ENCODE peak calls at places on chromosome 2, in ten cellular contexts. V is CD8-positive, alpha-beta T cell; X is CD8-positive, alpha-beta memory T cell; D is right cardiac atrium; P is endodermal cell; N is suprapubic skin; L is thyroid gland; C is GM23248; H is body of pancreas; T is cardiac muscle cell. R is an unnamed sample.
A peak's percentile ranks its signal among the peaks of the same experiment; 100 is the strongest.

GRCh38 chr2:34664266-34664665 is 1065.2 kb upstream of the FAM98A start:
- DNase-seq in T (no peak), V (no peak), P (no peak), X (no peak), N (no peak), D (no peak), C (no peak), L (no peak), H (no peak), R (no peak)

GRCh38 chr2:118632921-118633320 is 214.5 kb downstream of the EN1 start:
- DNase-seq in L (no peak), N (no peak), D (no peak), V (no peak), T (no peak), H (no peak), P (no peak), X (no peak), C (no peak), R (no peak)

GRCh38 chr2:40095003-40095402 is 315.9 kb upstream of the THUMPD2 start:
- DNase-seq in D (no peak), N (no peak), L (no peak), C (peak; percentile 70), H (no peak), T (no peak), X (no peak), P (no peak), V (no peak), R (no peak)

GRCh38 chr2:33602216-33602830 is 3.2 kb upstream of the FAM98A start:
- DNase-seq in L (no peak), H (no peak), N (no peak), X (no peak), D (no peak), V (no peak), C (peak; percentile 48), P (no peak), T (no peak), R (no peak)

GRCh38 chr2:16247371-16248177 is 307.2 kb downstream of the MYCN start:
- DNase-seq in T (no peak), L (no peak), P (no peak), D (no peak), H (no peak), X (no peak), V (no peak), C (no peak), N (no peak), R (no peak)

GRCh38 chr2:38808677-38809076 is 30.7 kb downstream of the GEMIN6 start:
- DNase-seq in V (no peak), P (no peak), D (no peak), X (no peak), C (no peak), N (no peak), T (no peak), L (no peak), H (no peak), R (no peak)

GRCh38 chr2:178924817-178925216 is 117.6 kb upstream of the TTN start:
- DNase-seq in V (no peak), D (no peak), T (no peak), N (no peak), L (no peak), H (no peak), C (peak; percentile 5), P (no peak), X (no peak), R (peak; percentile 46)

GRCh38 chr2:42147641-42148274 is 21.4 kb upstream of the EML4 start:
- DNase-seq in T (no peak), X (no peak), H (no peak), P (no peak), N (no peak), D (peak; percentile 74), V (no peak), C (peak; percentile 60), L (peak; percentile 42), R (no peak)

GRCh38 chr2:198615972-198616371 is 811.6 kb downstream of the PLCL1 start:
- DNase-seq in D (no peak), T (no peak), H (no peak), C (peak; percentile 34), P (no peak), X (no peak), V (no peak), L (no peak), N (no peak), R (no peak)

GRCh38 chr2:69164379-69164778 is 151.4 kb downstream of the ANTXR1 start:
- DNase-seq in T (peak; percentile 44), X (no peak), C (peak; percentile 91), D (no peak), L (no peak), V (no peak), P (no peak), H (no peak), N (no peak), R (no peak)

GRCh38 chr2:127810156-127810636 is 775 bp downstream of the WDR33 start:
- DNase-seq in C (peak; percentile 64), V (no peak), L (peak; percentile 18), H (no peak), T (peak; percentile 20), D (no peak), N (no peak), P (peak; percentile 62), X (no peak), R (peak; percentile 15)

DNA sequence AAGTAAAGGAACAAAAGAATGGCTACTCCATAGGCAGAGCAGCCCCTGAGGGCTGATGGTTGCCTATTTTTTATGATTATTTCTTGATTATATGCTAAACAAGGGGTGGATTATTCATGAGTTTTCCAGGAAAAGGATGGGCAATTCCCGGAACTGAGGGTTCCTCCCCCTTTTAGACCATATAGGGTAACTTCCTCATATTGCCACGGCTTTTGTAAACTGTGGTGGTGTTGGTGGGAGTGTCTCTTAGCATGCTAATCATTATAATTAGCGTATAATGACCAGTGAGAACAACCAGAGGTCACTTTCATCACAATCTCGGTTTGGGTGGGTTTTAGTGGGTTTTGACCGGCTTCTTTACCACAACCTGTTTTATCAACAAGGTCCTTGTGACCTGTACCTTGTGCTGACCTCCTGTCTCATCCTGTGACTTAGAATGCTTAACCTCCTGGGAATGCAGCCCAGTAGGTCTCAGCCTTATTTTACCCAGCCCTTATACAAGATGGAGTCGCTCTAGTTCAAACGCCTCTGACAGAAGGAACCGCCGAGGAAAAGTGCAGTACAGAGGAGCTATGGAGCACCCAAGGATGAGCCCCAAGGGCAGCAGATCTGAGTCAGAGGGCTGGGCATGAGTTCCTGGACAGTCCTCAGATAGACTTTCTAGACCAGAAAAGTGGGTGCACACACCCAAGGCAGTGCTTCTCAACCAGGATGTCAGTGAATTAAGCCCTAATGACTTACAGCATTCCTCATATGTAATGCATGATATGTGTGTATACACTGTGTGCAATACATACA is 37.1 kb upstream of the ASAP2 start:
- DNase-seq in H (no peak), V (no peak), N (peak; percentile 37), C (no peak), T (no peak), D (no peak), P (no peak), X (no peak), L (no peak), R (no peak)
- H3K27ac ChIP-seq in H (no peak overlapping the region), V (no peak overlapping the region), N (no peak overlapping the region), C (no peak overlapping the region), T (no peak overlapping the region), D (no peak overlapping the region), P (no peak overlapping the region), X (no peak overlapping the region), L (no peak overlapping the region), R (peak overlapping the region; percentile 73)

GRCh38 chr2:85393836-85394235 is 16.3 kb downstream of the CAPG start:
- DNase-seq in X (no peak), C (peak; percentile 86), N (peak; percentile 54), D (no peak), T (no peak), L (no peak), H (no peak), V (no peak), P (no peak), R (no peak)
- H3K27ac ChIP-seq in X (no peak overlapping the region), C (peak overlapping the region; percentile 38), N (peak overlapping the region; percentile 33), D (no peak overlapping the region), T (no peak overlapping the region), L (peak overlapping the region; percentile 95), H (no peak overlapping the region), V (no peak overlapping the region), P (no peak overlapping the region), R (no peak overlapping the region)

GRCh38 chr2:174555998-174556397 is 41.6 kb downstream of the WIPF1 start:
- DNase-seq in X (no peak), T (no peak), H (no peak), C (no peak), D (no peak), P (no peak), L (no peak), V (no peak), N (no peak), R (no peak)

GRCh38 chr2:174561283-174562275 is 36.0 kb downstream of the WIPF1 start:
- DNase-seq in L (peak; percentile 91), N (no peak), T (peak; percentile 34), D (peak; percentile 93), H (peak; percentile 81), C (peak; percentile 64), V (no peak), P (no peak), X (no peak), R (no peak)

GRCh38 chr2:174563530-174564282 is 33.9 kb downstream of the WIPF1 start:
- DNase-seq in L (peak; percentile 34), C (no peak), N (no peak), P (no peak), T (peak; percentile 50), V (no peak), D (no peak), H (peak; percentile 45), X (no peak), R (no peak)

GRCh38 chr2:174560737-174561136 is 36.9 kb downstream of the WIPF1 start:
- DNase-seq in C (no peak), V (no peak), N (no peak), X (no peak), D (no peak), L (no peak), T (no peak), P (no peak), H (no peak), R (no peak)
- H3K27ac ChIP-seq in C (no peak overlapping the region), V (no peak overlapping the region), N (no peak overlapping the region), X (no peak overlapping the region), D (no peak overlapping the region), L (peak overlapping the region; percentile 71), T (no peak overlapping the region), P (peak overlapping the region; percentile 69), H (peak overlapping the region; percentile 46), R (no peak overlapping the region)

DNA sequence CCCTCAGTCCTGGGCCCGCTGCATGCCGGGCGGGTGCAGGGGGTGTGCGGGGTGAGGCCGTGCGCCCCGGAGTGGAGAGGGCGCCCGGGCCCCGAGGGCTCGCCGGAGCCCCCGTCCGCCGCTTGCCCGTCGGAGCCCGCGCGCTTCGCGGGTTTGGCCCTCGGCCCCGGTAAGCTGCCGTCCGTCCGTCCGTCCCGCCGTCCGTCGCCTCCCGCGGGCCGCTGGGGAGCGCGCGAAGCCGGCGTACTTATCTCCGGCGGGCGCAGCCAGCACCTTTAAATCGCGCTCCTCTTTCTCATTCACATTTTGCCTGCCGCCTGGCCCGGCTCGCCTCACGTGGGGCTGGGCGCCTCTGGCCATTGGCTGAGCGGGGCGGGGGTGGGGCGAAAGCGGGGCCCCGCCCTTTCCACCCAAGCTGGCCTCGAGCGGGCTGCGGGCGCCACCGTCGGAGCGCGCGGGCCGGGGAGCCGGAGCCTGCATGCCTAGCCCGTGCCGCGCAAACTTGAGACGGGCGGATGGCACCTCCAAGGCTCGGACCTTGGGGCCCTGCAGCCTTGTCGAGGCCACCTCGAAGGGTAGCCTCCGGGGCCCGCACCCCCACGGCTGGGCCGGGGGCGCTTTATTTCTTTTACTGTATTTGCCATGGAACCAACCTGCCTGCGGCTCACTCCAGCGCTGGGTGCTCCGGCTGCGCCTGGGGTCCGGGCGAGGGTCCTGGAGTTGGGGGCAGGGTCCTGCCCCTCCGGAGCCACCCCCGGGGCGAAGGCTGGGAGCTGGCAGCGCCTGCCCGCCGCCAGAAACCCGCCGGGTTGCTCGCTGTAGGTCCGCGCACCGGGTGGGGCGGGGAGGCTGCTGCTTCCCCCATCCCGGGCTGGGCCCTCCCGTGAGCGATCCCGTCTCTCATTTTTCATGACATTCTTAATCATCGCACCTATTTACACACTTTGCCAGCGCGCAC is at the start of gene GBX2:
- DNase-seq in V (no peak), D (no peak), P (peak; percentile 97), H (no peak), T (peak; percentile 79), L (peak; percentile 13), N (no peak), C (peak; percentile 75), X (no peak), R (no peak)
- H3K27ac ChIP-seq in V (no peak within 1 kb of the TSS), D (no peak within 1 kb of the TSS), P (peak within 1 kb of the TSS; percentile 38), H (no peak within 1 kb of the TSS), T (no peak within 1 kb of the TSS), L (no peak within 1 kb of the TSS), N (no peak within 1 kb of the TSS), C (no peak within 1 kb of the TSS), X (no peak within 1 kb of the TSS), R (no peak within 1 kb of the TSS)